ENCODE peak calls at places on chromosomes 2 and 18, in six cellular contexts. F, Y, X, L, P and R are unnamed samples.

GRCh38 chr2:236628256-236628961 is 58.8 kb downstream of the ACKR3 start:
- DNase-seq in F (no peak), Y (no peak), X (no peak), L (no peak), P (no peak), R (no peak)

GRCh38 chr18:76459687-76460350 is 35.2 kb downstream of the ZNF516 start:
- DNase-seq in F (no peak), Y (no peak), X (no peak), L (peak), P (no peak), R (no peak)

GRCh38 chr18:76339246-76339620 is 155.8 kb downstream of the ZNF516 start:
- DNase-seq in F (no peak), Y (no peak), X (no peak), L (no peak), P (no peak), R (no peak)

GRCh38 chr2:63465633-63466032 is 122.6 kb downstream of the WDPCP start:
- DNase-seq in F (no peak), Y (no peak), X (no peak), L (no peak), P (no peak), R (no peak)

GRCh38 chr18:47485221-47485797 is 233.8 kb upstream of the SKOR2 start:
- DNase-seq in F (no peak), Y (peak), X (no peak), L (no peak), P (no peak), R (no peak)

GRCh38 chr2:121104721-121105141 is 180.3 kb downstream of the TFCP2L1 start:
- DNase-seq in F (no peak), Y (peak), X (no peak), L (no peak), P (no peak), R (no peak)

GRCh38 chr2:205510345-205510744 is 172.0 kb upstream of the NRP2 start:
- DNase-seq in F (peak), Y (no peak), X (no peak), L (no peak), P (no peak), R (no peak)

GRCh38 chr2:740446-741293 is 63.5 kb upstream of the TMEM18 start:
- DNase-seq in F (peak), Y (peak), X (peak), L (peak), P (no peak), R (peak)

GRCh38 chr18:22585333-22585732 is 167.6 kb upstream of the CTAGE1 start:
- DNase-seq in F (no peak), Y (no peak), X (no peak), L (no peak), P (no peak), R (no peak)

GRCh38 chr18:26298107-26298506 is 71.9 kb downstream of the TAF4B start:
- DNase-seq in F (no peak), Y (no peak), X (no peak), L (no peak), P (no peak), R (no peak)

GRCh38 chr2:127355407-127356008 is 32.3 kb downstream of the MAP3K2 start:
- DNase-seq in F (peak), Y (no peak), X (peak), L (peak), P (no peak), R (no peak)

GRCh38 chr2:191899442-191899841 is 52.6 kb upstream of the CAVIN2 start:
- DNase-seq in F (no peak), Y (no peak), X (no peak), L (no peak), P (no peak), R (no peak)

GRCh38 chr2:406231-406630 is 118.3 kb upstream of the ALKAL2 start:
- DNase-seq in F (no peak), Y (no peak), X (no peak), L (no peak), P (no peak), R (no peak)

GRCh38 chr18:35703043-35703688 is 121.6 kb downstream of the GALNT1 start:
- DNase-seq in F (peak), Y (no peak), X (no peak), L (no peak), P (no peak), R (no peak)

GRCh38 chr18:21703241-21703820 is 1.2 kb downstream of the ABHD3 start:
- DNase-seq in F (no peak), Y (peak), X (peak), L (no peak), P (peak), R (peak)

GRCh38 chr2:44168684-44169154 is at the start of gene PPM1B:
- DNase-seq in F (no peak), Y (peak), X (no peak), L (no peak), P (no peak), R (no peak)

GRCh38 chr2:221747289-221747972 is 175.3 kb upstream of the EPHA4 start:
- DNase-seq in F (no peak), Y (no peak), X (no peak), L (no peak), P (no peak), R (no peak)

GRCh38 chr18:76814256-76814655 is 8.1 kb upstream of the ZNF236 start:
- DNase-seq in F (no peak), Y (no peak), X (no peak), L (no peak), P (no peak), R (no peak)

GRCh38 chr2:41698787-41699422 is 348.9 kb upstream of the PKDCC start:
- DNase-seq in F (no peak), Y (peak), X (peak), L (no peak), P (no peak), R (peak)

GRCh38 chr2:85826990-85827878 is 61.6 kb downstream of the ST3GAL5 start:
- DNase-seq in F (peak), Y (peak), X (peak), L (peak), P (no peak), R (peak)

GRCh38 chr2:205660521-205661124 is 21.7 kb upstream of the NRP2 start:
- DNase-seq in F (no peak), Y (no peak), X (no peak), L (no peak), P (no peak), R (no peak)

GRCh38 chr18:22267697-22268096 is 98.3 kb downstream of the GATA6 start:
- DNase-seq in F (no peak), Y (no peak), X (no peak), L (no peak), P (no peak), R (no peak)

GRCh38 chr2:96393989-96394761 is 58.6 kb downstream of the NCAPH start:
- DNase-seq in F (no peak), Y (no peak), X (no peak), L (no peak), P (no peak), R (no peak)

GRCh38 chr2:114091010-114091409 is 201.1 kb downstream of the ACTR3 start:
- DNase-seq in F (no peak), Y (no peak), X (no peak), L (no peak), P (no peak), R (no peak)

GRCh38 chr2:234111523-234111922 is 61.0 kb downstream of the SPP2 start:
- DNase-seq in F (no peak), Y (no peak), X (no peak), L (peak), P (no peak), R (no peak)

GRCh38 chr2:112155331-112156151 is 17.4 kb downstream of the FBLN7 start:
- DNase-seq in F (no peak), Y (no peak), X (no peak), L (no peak), P (no peak), R (no peak)

GRCh38 chr18:27645929-27646328 is 460.8 kb upstream of the CHST9 start:
- DNase-seq in F (no peak), Y (no peak), X (no peak), L (no peak), P (no peak), R (no peak)

GRCh38 chr2:186709529-186710455 is 15.9 kb downstream of the FAM171B start:
- DNase-seq in F (no peak), Y (no peak), X (no peak), L (no peak), P (no peak), R (no peak)

GRCh38 chr18:58953627-58954026 is 89.0 kb downstream of the ZNF532 start:
- DNase-seq in F (peak), Y (no peak), X (no peak), L (no peak), P (no peak), R (no peak)

GRCh38 chr18:72849671-72850070 is 18.1 kb downstream of the NETO1 start:
- DNase-seq in F (no peak), Y (no peak), X (no peak), L (no peak), P (no peak), R (no peak)

GRCh38 chr2:67835266-67835665 is 227.5 kb downstream of the C1D start:
- DNase-seq in F (no peak), Y (no peak), X (no peak), L (no peak), P (no peak), R (no peak)
- TF ChIP-seq SP1 in F (no peak), Y (no peak), X (no peak), L (no peak), P (no peak), R (no peak)

GRCh38 chr18:13217466-13217961 is 1.0 kb upstream of the LDLRAD4 start:
- DNase-seq in F (no peak), Y (peak), X (peak), L (no peak), P (no peak), R (peak)
- TF ChIP-seq SP1 in F (no peak), Y (no peak), X (no peak), L (no peak), P (no peak), R (no peak)

GRCh38 chr2:160228141-160228963 is 28.3 kb upstream of the ITGB6 start:
- DNase-seq in F (no peak), Y (no peak), X (no peak), L (no peak), P (no peak), R (no peak)
- TF ChIP-seq SP1 in F (no peak), Y (no peak), X (no peak), L (peak), P (no peak), R (no peak)

GRCh38 chr18:62605685-62606084 is 82.9 kb downstream of the ZCCHC2 start:
- DNase-seq in F (no peak), Y (no peak), X (no peak), L (no peak), P (no peak), R (no peak)
- TF ChIP-seq SP1 in F (no peak), Y (no peak), X (no peak), L (no peak), P (no peak), R (no peak)

GRCh38 chr2:219665926-219666325 is 38.5 kb downstream of the SLC4A3 start:
- DNase-seq in F (no peak), Y (no peak), X (no peak), L (no peak), P (no peak), R (no peak)
- TF ChIP-seq SP1 in F (no peak), Y (no peak), X (no peak), L (no peak), P (no peak), R (no peak)

DNA sequence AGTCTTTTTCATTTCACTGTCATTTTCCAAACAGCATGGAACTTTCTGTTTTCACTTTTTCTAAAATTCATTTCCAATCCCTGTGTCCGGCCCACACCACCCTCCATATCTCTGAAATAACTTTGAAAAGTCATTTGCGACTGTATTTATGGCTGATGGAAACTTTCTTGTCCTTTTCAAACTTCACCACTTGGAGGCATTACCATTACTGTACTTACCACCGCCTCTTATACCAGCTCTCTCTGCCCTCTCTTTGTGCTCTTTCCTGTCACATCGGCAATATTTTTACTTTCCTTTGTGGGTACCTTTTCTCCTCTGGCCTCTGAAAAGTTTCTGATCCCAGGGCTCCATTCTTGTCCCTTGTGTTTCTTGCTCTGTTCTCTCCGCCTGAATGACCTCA is 39.5 kb upstream of the IL1RL1 start:
- DNase-seq in F (no peak), Y (no peak), X (no peak), L (no peak), P (no peak), R (no peak)
- TF ChIP-seq SP1 in F (no peak), Y (no peak), X (no peak), L (no peak), P (no peak), R (no peak)